ENCODE peak calls at places on chromosomes 2 and 18, in eight cellular contexts. U is amniotic stem cell; R is K562; S is T-helper 1 cell; Z is effector memory CD4-positive, alpha-beta T cell; C is A172; T is HEK293T; J is H54. F is an unnamed sample.

GRCh38 chr18:12883003-12883683 is 894 bp downstream of the PTPN2 start:
- DNase-seq in J (no peak), C (no peak), S (no peak), U (no peak), Z (no peak), T (peak), R (no peak), F (peak)

GRCh38 chr2:5693288-5694015 is 1.3 kb downstream of the SOX11 start:
- DNase-seq in C (peak), R (no peak), J (no peak), S (no peak), T (no peak), U (no peak), Z (no peak), F (no peak)

GRCh38 chr2:59034791-59035190 is 793.7 kb upstream of the FANCL start:
- DNase-seq in U (no peak), J (no peak), Z (no peak), C (peak), T (no peak), S (no peak), R (no peak), F (no peak)

GRCh38 chr2:230961091-230961491 is 34.8 kb upstream of the SPATA3 start:
- DNase-seq in J (no peak), T (no peak), Z (no peak), S (no peak), R (no peak), U (no peak), C (peak), F (no peak)

GRCh38 chr2:94890234-94890633 is 19.0 kb downstream of the TEKT4 start:
- DNase-seq in C (no peak), Z (no peak), J (no peak), R (no peak), U (no peak), T (no peak), S (no peak), F (no peak)

GRCh38 chr2:241062342-241063092 is 39.6 kb downstream of the MTERF4 start:
- DNase-seq in Z (no peak), C (no peak), S (no peak), U (no peak), T (no peak), R (no peak), J (no peak), F (no peak)

GRCh38 chr2:85578243-85579180 is 1.1 kb downstream of the VAMP8 start:
- DNase-seq in T (no peak), Z (no peak), J (no peak), R (peak), S (no peak), C (no peak), U (no peak), F (no peak)

GRCh38 chr2:239903210-239903609 is 121.9 kb downstream of the NDUFA10 start:
- DNase-seq in R (no peak), C (no peak), U (no peak), Z (no peak), S (no peak), J (no peak), T (no peak), F (no peak)

GRCh38 chr2:12694990-12695774 is 21.6 kb upstream of the TRIB2 start:
- DNase-seq in T (no peak), C (no peak), U (no peak), Z (no peak), R (no peak), J (no peak), S (no peak), F (no peak)

F was measured in Caki2.